ENCODE peak calls at places on chromosomes 13 and 19, in four cellular contexts. One of them, this sample, is unnamed.

GRCh38 chr19:3370728-3371591 is 4.6 kb downstream of the NFIC start:
- DNase-seq in fibroblast of pulmonary artery: no peak
- DNase-seq in cardiac muscle cell: no peak
- DNase-seq in AG04450: no peak
- DNase-seq in this sample: no peak

GRCh38 chr13:96431044-96431581 is 341.2 kb downstream of the HS6ST3 start:
- DNase-seq in cardiac muscle cell: no peak
- DNase-seq in fibroblast of pulmonary artery: no peak
- DNase-seq in AG04450: no peak
- DNase-seq in this sample: no peak

GRCh38 chr19:17346109-17346671 is 8.8 kb downstream of the GTPBP3 start:
- DNase-seq in AG04450: no peak
- DNase-seq in fibroblast of pulmonary artery: peak
- DNase-seq in cardiac muscle cell: peak
- DNase-seq in this sample: peak

GRCh38 chr19:27740396-27740795 is 1472.6 kb downstream of the UQCRFS1 start:
- DNase-seq in AG04450: no peak
- DNase-seq in fibroblast of pulmonary artery: no peak
- DNase-seq in cardiac muscle cell: no peak
- DNase-seq in this sample: no peak

GRCh38 chr19:57363734-57364181 is 407 bp downstream of the TRAPPC2B start:
- DNase-seq in fibroblast of pulmonary artery: peak
- DNase-seq in AG04450: no peak
- DNase-seq in cardiac muscle cell: peak
- DNase-seq in this sample: no peak

GRCh38 chr13:42225051-42225450 is 46.9 kb upstream of the AKAP11 start:
- DNase-seq in fibroblast of pulmonary artery: no peak
- DNase-seq in cardiac muscle cell: no peak
- DNase-seq in AG04450: no peak
- DNase-seq in this sample: no peak

GRCh38 chr19:27922970-27923369 is 1290.0 kb downstream of the UQCRFS1 start:
- DNase-seq in fibroblast of pulmonary artery: no peak
- DNase-seq in AG04450: no peak
- DNase-seq in cardiac muscle cell: no peak
- DNase-seq in this sample: no peak

GRCh38 chr13:99686157-99686572 is 184.9 kb downstream of the TM9SF2 start:
- DNase-seq in AG04450: no peak
- DNase-seq in cardiac muscle cell: peak
- DNase-seq in fibroblast of pulmonary artery: peak
- DNase-seq in this sample: no peak

GRCh38 chr13:39405596-39405995 is 197.4 kb downstream of the LHFPL6 start:
- DNase-seq in AG04450: no peak
- DNase-seq in fibroblast of pulmonary artery: no peak
- DNase-seq in cardiac muscle cell: no peak
- DNase-seq in this sample: no peak

DNA sequence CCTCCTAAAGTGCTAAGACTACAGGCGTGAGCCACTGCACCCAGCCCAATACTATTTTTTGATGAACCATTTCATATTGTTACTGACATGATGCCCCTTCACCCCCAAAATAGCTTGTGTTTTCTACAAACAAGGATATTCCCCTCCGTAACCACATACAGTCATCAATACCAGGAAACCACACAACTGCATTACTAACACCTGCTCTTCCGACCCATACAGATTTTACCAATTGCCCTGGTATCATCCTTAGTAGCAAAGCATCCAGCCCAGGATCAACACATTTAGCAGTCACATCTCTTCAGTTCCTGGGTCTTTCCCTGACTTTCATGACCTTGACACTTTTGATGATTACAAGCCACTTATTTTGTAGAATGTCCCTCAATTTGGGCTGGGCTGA is 33.6 kb downstream of the KCTD15 start:
- DNase-seq in AG04450: no peak
- DNase-seq in fibroblast of pulmonary artery: no peak
- DNase-seq in cardiac muscle cell: no peak
- DNase-seq in this sample: no peak
- TF ChIP-seq CTCF in AG04450: no peak
- TF ChIP-seq CTCF in fibroblast of pulmonary artery: no peak
- TF ChIP-seq CTCF in cardiac muscle cell: no peak
- TF ChIP-seq CTCF in this sample: no peak

GRCh38 chr13:66492479-66492878 is 737.7 kb downstream of the PCDH9 start:
- DNase-seq in cardiac muscle cell: no peak
- DNase-seq in AG04450: no peak
- DNase-seq in fibroblast of pulmonary artery: no peak
- DNase-seq in this sample: peak
- TF ChIP-seq CTCF in cardiac muscle cell: no peak
- TF ChIP-seq CTCF in AG04450: no peak
- TF ChIP-seq CTCF in fibroblast of pulmonary artery: no peak
- TF ChIP-seq CTCF in this sample: peak

GRCh38 chr13:58908019-58908679 is 1255.6 kb downstream of the DIAPH3 start:
- DNase-seq in cardiac muscle cell: no peak
- DNase-seq in fibroblast of pulmonary artery: no peak
- DNase-seq in AG04450: no peak
- DNase-seq in this sample: no peak

GRCh38 chr13:58906329-58907007 is 1257.3 kb downstream of the DIAPH3 start:
- DNase-seq in AG04450: no peak
- DNase-seq in fibroblast of pulmonary artery: no peak
- DNase-seq in cardiac muscle cell: no peak
- DNase-seq in this sample: no peak

DNA sequence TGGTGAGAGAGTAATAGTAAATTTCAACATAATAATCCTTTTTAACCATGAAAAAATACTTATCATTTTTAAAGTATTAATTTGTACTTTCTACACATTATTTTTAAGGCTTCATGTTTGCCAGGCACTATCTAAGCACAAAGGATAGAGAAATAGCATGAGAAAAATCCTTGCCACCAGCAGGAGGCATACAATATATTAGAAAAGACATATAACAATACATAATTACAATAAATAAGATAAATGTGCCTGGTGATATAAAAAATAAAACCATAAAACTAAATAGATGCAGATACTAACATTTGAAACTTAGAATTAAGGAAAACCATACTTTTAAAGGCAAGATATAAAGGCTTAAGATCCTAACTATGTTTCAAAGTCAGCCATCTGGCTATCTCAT is 1256.4 kb downstream of the DIAPH3 start:
- DNase-seq in cardiac muscle cell: peak
- DNase-seq in AG04450: no peak
- DNase-seq in fibroblast of pulmonary artery: peak
- DNase-seq in this sample: no peak
- TF ChIP-seq CTCF in cardiac muscle cell: peak
- TF ChIP-seq CTCF in AG04450: peak
- TF ChIP-seq CTCF in fibroblast of pulmonary artery: peak
- TF ChIP-seq CTCF in this sample: no peak

GRCh38 chr13:98557934-98558630 is 18.8 kb downstream of the STK24 start:
- DNase-seq in cardiac muscle cell: no peak
- DNase-seq in fibroblast of pulmonary artery: no peak
- DNase-seq in AG04450: no peak
- DNase-seq in this sample: no peak

GRCh38 chr13:98563071-98563470 is 13.8 kb downstream of the STK24 start:
- DNase-seq in AG04450: no peak
- DNase-seq in cardiac muscle cell: no peak
- DNase-seq in fibroblast of pulmonary artery: no peak
- DNase-seq in this sample: no peak

GRCh38 chr13:98556417-98556816 is 20.5 kb downstream of the STK24 start:
- DNase-seq in fibroblast of pulmonary artery: no peak
- DNase-seq in cardiac muscle cell: no peak
- DNase-seq in AG04450: no peak
- DNase-seq in this sample: no peak

DNA sequence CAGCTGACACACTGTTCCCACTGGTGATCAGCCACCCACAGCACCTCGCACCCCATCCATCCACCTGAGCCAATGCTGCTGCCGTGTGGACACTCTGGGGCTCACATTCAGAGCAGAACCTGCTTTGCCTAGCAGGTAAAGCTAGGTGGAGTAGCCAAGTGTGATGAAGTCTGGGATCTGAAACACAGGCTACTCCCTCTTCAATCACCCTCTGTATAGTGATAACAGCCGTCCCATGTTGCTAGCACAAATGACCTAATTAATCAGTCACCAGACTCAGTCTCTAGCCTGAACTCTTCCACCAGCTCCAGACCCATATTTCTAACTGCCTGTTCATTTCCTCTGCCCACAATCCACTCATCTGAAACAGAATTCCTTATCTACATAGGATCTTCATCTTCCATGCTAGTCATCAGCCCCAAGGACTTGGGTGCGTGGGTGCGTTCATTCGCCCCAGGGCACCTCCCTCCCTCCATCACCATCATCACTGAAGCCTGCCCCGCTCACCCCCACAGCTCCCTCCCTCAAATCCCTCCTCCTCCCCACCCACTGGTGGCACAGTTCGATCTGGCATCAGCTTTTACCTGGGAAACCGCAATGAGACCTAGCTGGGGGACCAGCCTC is 19.8 kb downstream of the STK24 start:
- DNase-seq in fibroblast of pulmonary artery: no peak
- DNase-seq in cardiac muscle cell: no peak
- DNase-seq in AG04450: no peak
- DNase-seq in this sample: no peak
- TF ChIP-seq CTCF in fibroblast of pulmonary artery: no peak
- TF ChIP-seq CTCF in cardiac muscle cell: no peak
- TF ChIP-seq CTCF in AG04450: no peak
- TF ChIP-seq CTCF in this sample: no peak

GRCh38 chr19:45395524-45396388 is 9.1 kb downstream of the PPP1R13L start:
- DNase-seq in fibroblast of pulmonary artery: no peak
- DNase-seq in cardiac muscle cell: no peak
- DNase-seq in AG04450: no peak
- DNase-seq in this sample: no peak
- TF ChIP-seq CTCF in fibroblast of pulmonary artery: no peak
- TF ChIP-seq CTCF in cardiac muscle cell: no peak
- TF ChIP-seq CTCF in AG04450: no peak
- TF ChIP-seq CTCF in this sample: no peak

This sample was measured in MCF 10A.